ENCODE peak calls at places on chromosomes 16 and 17, in six cellular contexts. One of them, this sample, is unnamed.

GRCh38 chr17:8359769-8360168 is 16.7 kb downstream of the KRABD2 start:
- DNase-seq in A549: no peak
- DNase-seq in HepG2: no peak
- DNase-seq in IMR-90: peak; percentile 96
- DNase-seq in HCT116: no peak
- DNase-seq in ovary: no peak
- DNase-seq in this sample: no peak

GRCh38 chr17:42039794-42040763 is 10.3 kb downstream of the C17orf113 start:
- DNase-seq in HCT116: no peak
- DNase-seq in ovary: no peak
- DNase-seq in A549: no peak
- DNase-seq in IMR-90: no peak
- DNase-seq in HepG2: no peak
- DNase-seq in this sample: no peak

GRCh38 chr16:47037396-47037745 is 63.9 kb upstream of the DNAJA2 start:
- DNase-seq in HCT116: no peak
- DNase-seq in A549: peak; percentile 32
- DNase-seq in ovary: peak; percentile 74
- DNase-seq in HepG2: no peak
- DNase-seq in IMR-90: no peak
- DNase-seq in this sample: no peak

GRCh38 chr17:14922421-14922820 is 342.7 kb downstream of the PMP22 start:
- DNase-seq in HepG2: no peak
- DNase-seq in IMR-90: no peak
- DNase-seq in HCT116: no peak
- DNase-seq in ovary: no peak
- DNase-seq in A549: no peak
- DNase-seq in this sample: no peak

GRCh38 chr17:27492470-27492869 is 36.2 kb downstream of the KSR1 start:
- DNase-seq in HepG2: no peak
- DNase-seq in HCT116: no peak
- DNase-seq in A549: no peak
- DNase-seq in IMR-90: no peak
- DNase-seq in ovary: no peak
- DNase-seq in this sample: no peak

GRCh38 chr16:17062676-17063075 is 408.1 kb downstream of the XYLT1 start:
- DNase-seq in A549: no peak
- DNase-seq in IMR-90: no peak
- DNase-seq in HCT116: no peak
- DNase-seq in HepG2: no peak
- DNase-seq in ovary: no peak
- DNase-seq in this sample: no peak

GRCh38 chr16:69718365-69718764 is 8.0 kb downstream of the NQO1 start:
- DNase-seq in ovary: no peak
- DNase-seq in A549: no peak
- DNase-seq in HepG2: no peak
- DNase-seq in IMR-90: no peak
- DNase-seq in HCT116: no peak
- DNase-seq in this sample: no peak

GRCh38 chr17:82022310-82022980 is at the start of gene CENPX:
- DNase-seq in HepG2: no peak
- DNase-seq in A549: no peak
- DNase-seq in HCT116: no peak
- DNase-seq in ovary: no peak
- DNase-seq in IMR-90: no peak
- DNase-seq in this sample: no peak

GRCh38 chr16:83248735-83249469 is 558.9 kb upstream of the HSBP1 start:
- DNase-seq in ovary: no peak
- DNase-seq in HepG2: no peak
- DNase-seq in IMR-90: no peak
- DNase-seq in A549: no peak
- DNase-seq in HCT116: no peak
- DNase-seq in this sample: no peak

GRCh38 chr17:65942592-65942991 is 249.3 kb downstream of the CEP112 start:
- DNase-seq in ovary: no peak
- DNase-seq in HepG2: no peak
- DNase-seq in HCT116: no peak
- DNase-seq in A549: no peak
- DNase-seq in IMR-90: no peak
- DNase-seq in this sample: no peak

GRCh38 chr17:54085934-54086333 is 263.2 kb downstream of the KIF2B start:
- DNase-seq in ovary: no peak
- DNase-seq in HepG2: no peak
- DNase-seq in A549: no peak
- DNase-seq in IMR-90: no peak
- DNase-seq in HCT116: no peak
- DNase-seq in this sample: no peak

GRCh38 chr16:15993946-15994665 is 44.7 kb downstream of the ABCC1 start:
- DNase-seq in HCT116: no peak
- DNase-seq in A549: no peak
- DNase-seq in IMR-90: peak; percentile 71
- DNase-seq in HepG2: no peak
- DNase-seq in ovary: no peak
- DNase-seq in this sample: no peak

GRCh38 chr16:61576476-61576875 is 459.8 kb downstream of the CDH8 start:
- DNase-seq in HepG2: no peak
- DNase-seq in IMR-90: no peak
- DNase-seq in ovary: no peak
- DNase-seq in A549: no peak
- DNase-seq in HCT116: no peak
- DNase-seq in this sample: no peak

GRCh38 chr17:59406808-59407381 is 75.4 kb downstream of the YPEL2 start:
- DNase-seq in A549: peak; percentile 56
- DNase-seq in IMR-90: peak; percentile 57
- DNase-seq in HCT116: no peak
- DNase-seq in ovary: no peak
- DNase-seq in HepG2: peak; percentile 20
- DNase-seq in this sample: no peak

DNA sequence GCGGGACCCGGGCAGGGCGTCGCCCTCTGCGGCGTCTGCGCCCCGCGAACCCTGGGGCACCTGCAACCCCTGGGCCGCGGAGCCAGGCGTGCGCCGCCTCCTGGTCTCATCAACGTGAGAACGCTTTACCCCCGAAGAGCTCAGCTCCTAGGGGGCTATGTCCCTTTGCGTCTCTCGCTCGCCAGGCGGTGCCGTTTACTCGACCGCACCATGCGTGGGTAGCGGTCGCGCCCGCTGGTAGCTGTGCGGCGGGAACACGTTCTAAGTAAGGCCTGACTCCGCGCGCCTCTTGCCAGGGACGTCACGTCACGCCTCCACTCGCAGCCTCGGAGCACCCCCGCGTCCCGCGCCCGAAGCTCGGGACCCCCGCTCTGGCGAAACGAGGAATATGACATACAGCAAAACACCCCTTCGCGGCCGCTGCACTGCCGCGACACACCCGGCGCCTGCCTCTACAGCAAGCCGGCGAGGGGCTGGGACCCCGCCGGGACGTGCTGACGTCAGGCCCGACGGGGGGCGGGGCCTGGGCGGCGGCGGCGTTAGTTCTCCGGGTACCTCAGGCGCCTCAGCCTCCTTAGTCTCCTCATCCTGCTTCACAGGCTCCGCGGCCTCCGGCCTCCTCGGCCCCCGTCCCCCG is at the start of gene RAB11FIP3:
- DNase-seq in HepG2: peak; percentile 53
- DNase-seq in ovary: peak; percentile 79
- DNase-seq in A549: peak; percentile 87
- DNase-seq in IMR-90: peak; percentile 77
- DNase-seq in HCT116: peak; percentile 29
- DNase-seq in this sample: peak; percentile 92
- TF ChIP-seq POLR2A in HepG2: no peak
- TF ChIP-seq POLR2A in ovary: peak; percentile 84
- TF ChIP-seq POLR2A in A549: peak; percentile 79
- TF ChIP-seq POLR2A in IMR-90: peak; percentile 62
- TF ChIP-seq POLR2A in HCT116: peak; percentile 44
- TF ChIP-seq POLR2A in this sample: peak; percentile 76

DNA sequence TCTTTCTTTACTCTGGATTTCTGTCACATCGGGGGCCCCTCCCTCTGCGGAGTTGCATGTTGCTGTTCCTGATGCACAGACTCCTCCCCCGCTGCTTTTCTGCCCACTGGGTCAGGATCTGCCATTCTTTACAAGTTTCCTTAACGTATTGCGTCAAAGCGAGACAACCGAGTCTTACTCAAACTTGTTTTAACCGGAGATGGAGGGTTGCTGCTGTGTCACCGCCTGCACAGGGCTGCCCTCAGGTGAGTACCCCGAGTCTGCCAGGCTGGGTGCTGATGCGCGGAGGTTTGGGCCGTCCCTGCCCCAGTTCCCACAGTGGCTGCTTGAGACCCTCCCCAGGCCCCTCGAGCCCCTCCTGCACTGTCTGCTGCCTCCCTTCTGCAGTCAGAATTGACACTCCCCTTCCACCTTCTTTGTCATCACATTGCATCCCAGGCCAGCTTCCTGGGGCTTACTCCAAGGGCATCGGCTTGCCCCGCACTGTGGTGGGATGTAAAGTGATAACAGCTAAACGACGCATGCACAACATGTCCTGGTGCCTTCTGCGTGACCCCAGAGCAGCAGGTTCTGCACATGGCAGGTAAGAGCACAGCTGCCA is 19.3 kb downstream of the CARHSP1 start:
- DNase-seq in HepG2: no peak
- DNase-seq in HCT116: no peak
- DNase-seq in A549: no peak
- DNase-seq in IMR-90: no peak
- DNase-seq in ovary: no peak
- DNase-seq in this sample: peak; percentile 59
- TF ChIP-seq POLR2A in HepG2: no peak
- TF ChIP-seq POLR2A in HCT116: no peak
- TF ChIP-seq POLR2A in A549: no peak
- TF ChIP-seq POLR2A in IMR-90: no peak
- TF ChIP-seq POLR2A in ovary: no peak
- TF ChIP-seq POLR2A in this sample: no peak

DNA sequence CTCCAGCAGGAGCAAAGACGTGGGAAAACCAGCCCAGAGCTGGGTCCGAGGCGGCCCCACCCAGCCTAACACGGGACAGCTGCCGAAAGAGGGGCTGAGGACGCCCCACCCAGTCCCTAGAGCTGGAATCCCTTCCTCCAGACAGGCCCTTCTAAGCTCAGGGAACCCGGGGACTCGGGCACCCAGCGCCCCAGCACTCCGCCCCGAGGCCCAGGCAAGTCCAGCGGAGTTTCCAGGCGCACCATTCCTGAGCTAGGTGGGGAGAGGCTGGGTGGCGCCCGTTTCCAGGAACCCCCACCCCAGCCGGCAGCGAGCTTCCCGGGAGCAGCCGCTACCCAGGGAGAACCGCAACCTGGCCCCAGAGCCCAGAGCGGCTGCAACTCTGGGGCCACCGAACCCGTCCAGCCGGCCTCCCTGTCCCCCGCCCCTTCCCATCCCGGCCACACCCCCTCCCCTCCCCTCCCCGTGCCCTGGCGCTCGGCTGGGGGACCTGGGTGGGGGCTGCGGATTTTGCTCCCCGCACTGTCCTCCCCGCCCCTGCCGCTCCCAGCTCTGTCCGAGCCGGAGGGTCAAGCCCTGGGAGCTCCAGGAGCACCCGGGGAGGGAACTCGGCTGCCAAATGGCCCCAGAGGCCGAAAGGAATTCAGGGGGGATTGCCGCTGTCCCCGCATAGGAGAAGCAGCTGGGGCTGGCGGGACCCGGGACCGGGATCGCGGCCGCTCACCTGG is 503 bp downstream of the TMC6 start:
- DNase-seq in HepG2: peak; percentile 45
- DNase-seq in ovary: no peak
- DNase-seq in A549: no peak
- DNase-seq in HCT116: no peak
- DNase-seq in IMR-90: no peak
- DNase-seq in this sample: no peak
- TF ChIP-seq POLR2A in HepG2: no peak
- TF ChIP-seq POLR2A in ovary: no peak
- TF ChIP-seq POLR2A in A549: no peak
- TF ChIP-seq POLR2A in HCT116: no peak
- TF ChIP-seq POLR2A in IMR-90: no peak
- TF ChIP-seq POLR2A in this sample: no peak

GRCh38 chr17:1492249-1493206 is at the start of gene MYO1C:
- DNase-seq in A549: no peak
- DNase-seq in HCT116: no peak
- DNase-seq in HepG2: no peak
- DNase-seq in ovary: no peak
- DNase-seq in IMR-90: no peak
- DNase-seq in this sample: no peak

GRCh38 chr17:1491406-1492248 is 859 bp downstream of the MYO1C start:
- DNase-seq in HepG2: no peak
- DNase-seq in ovary: peak; percentile 61
- DNase-seq in A549: no peak
- DNase-seq in IMR-90: no peak
- DNase-seq in HCT116: no peak
- DNase-seq in this sample: peak; percentile 82

GRCh38 chr17:1493291-1493980 is 950 bp upstream of the MYO1C start:
- DNase-seq in HCT116: no peak
- DNase-seq in A549: no peak
- DNase-seq in IMR-90: no peak
- DNase-seq in HepG2: no peak
- DNase-seq in ovary: no peak
- DNase-seq in this sample: no peak

GRCh38 chr17:1488826-1489275 is 3.6 kb downstream of the MYO1C start:
- DNase-seq in IMR-90: no peak
- DNase-seq in A549: no peak
- DNase-seq in HCT116: no peak
- DNase-seq in HepG2: no peak
- DNase-seq in ovary: no peak
- DNase-seq in this sample: no peak

DNA sequence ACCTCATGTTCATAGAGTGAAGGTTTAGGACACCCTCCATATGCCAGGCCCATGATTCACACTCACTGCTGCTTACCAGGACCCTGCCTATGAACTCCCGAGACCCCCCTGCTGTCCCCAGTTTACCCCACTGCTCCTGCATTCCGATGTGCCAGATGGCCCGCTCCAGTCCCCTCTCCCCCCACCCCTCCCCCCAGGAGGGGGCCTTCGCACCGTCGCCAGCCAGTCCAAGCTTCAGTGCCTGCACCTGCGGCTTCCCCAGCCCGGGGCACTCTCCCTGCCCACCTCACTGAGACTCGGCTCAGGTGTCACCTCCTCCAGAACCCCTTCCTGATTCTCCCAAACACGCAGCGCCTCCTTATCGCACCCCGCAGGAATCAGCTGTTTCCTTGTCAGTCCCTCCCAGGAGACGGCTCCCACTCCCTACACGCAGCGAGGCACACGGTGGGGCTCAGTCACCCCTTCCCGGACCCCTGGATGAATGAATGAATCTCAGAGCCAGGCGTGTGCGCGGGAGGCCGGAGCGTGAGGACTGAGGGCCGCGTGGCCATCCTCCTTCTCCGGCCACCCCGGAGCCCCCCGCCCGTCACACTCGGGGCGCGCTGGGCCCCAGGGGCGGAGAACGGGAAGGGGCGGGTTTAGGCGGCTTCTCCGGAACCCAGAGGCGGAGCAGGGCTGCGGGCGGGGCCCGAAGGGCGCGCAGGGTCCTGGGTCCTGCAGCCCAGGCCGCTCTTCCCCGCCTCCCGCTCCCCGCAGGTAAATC is 1.7 kb downstream of the MYO1C start:
- DNase-seq in ovary: peak; percentile 56
- DNase-seq in HCT116: no peak
- DNase-seq in HepG2: peak; percentile 35
- DNase-seq in IMR-90: no peak
- DNase-seq in A549: peak; percentile 58
- DNase-seq in this sample: peak; percentile 87
- TF ChIP-seq POLR2A in ovary: peak; percentile 23
- TF ChIP-seq POLR2A in HCT116: peak; percentile 5
- TF ChIP-seq POLR2A in HepG2: peak; percentile 28
- TF ChIP-seq POLR2A in IMR-90: no peak
- TF ChIP-seq POLR2A in A549: peak; percentile 44
- TF ChIP-seq POLR2A in this sample: no peak